ENCODE peak calls at places on chromosomes 6 and 20, in five cellular contexts. M is Calu3; Y is anterior cingulate cortex; Z is midbrain; Q is stimulated activated CD4-positive, alpha-beta T cell treated with anti-CD3 and anti-CD28 coated beads, Interleukin-4, amount 100 ng/mL, for 48 hours. F is an unnamed sample.

GRCh38 chr6:157710604-157711003 is 112.4 kb upstream of the SNX9 start:
- DNase-seq in Z (no peak), Y (no peak), M (no peak), Q (no peak), F (no peak)

GRCh38 chr20:63974402-63975200 is 4.8 kb downstream of the SAMD10 start:
- DNase-seq in Q (no peak), Z (no peak), Y (no peak), M (peak), F (no peak)

GRCh38 chr6:73866305-73866704 is 170.3 kb downstream of the CD109 start:
- DNase-seq in M (no peak), Z (no peak), Q (no peak), Y (no peak), F (no peak)

GRCh38 chr6:3277851-3278416 is 19.2 kb downstream of the PSMG4 start:
- DNase-seq in M (no peak), Z (no peak), Q (no peak), Y (no peak), F (no peak)

GRCh38 chr6:47922391-47922790 is 140.6 kb downstream of the OPN5 start:
- DNase-seq in Z (peak), M (no peak), Q (no peak), Y (peak), F (no peak)

GRCh38 chr6:88368071-88368787 is 202.1 kb upstream of the CNR1 start:
- DNase-seq in Y (no peak), Z (no peak), Q (no peak), M (no peak), F (no peak)

GRCh38 chr6:33162471-33162870 is 29.8 kb downstream of the COL11A2 start:
- DNase-seq in Q (no peak), Z (no peak), M (no peak), Y (no peak), F (no peak)

GRCh38 chr20:40156600-40157307 is 532.3 kb downstream of the MAFB start:
- DNase-seq in Y (no peak), M (no peak), Z (no peak), Q (no peak), F (no peak)

GRCh38 chr6:37209461-37210205 is 39.7 kb downstream of the PIM1 start:
- DNase-seq in Q (no peak), M (no peak), Y (no peak), Z (no peak), F (no peak)

GRCh38 chr6:98641929-98642328 is 192.4 kb upstream of the POU3F2 start:
- DNase-seq in Z (peak), Q (no peak), M (peak), Y (no peak), F (no peak)

GRCh38 chr20:52892023-52892422 is 80.1 kb upstream of the TSHZ2 start:
- DNase-seq in M (no peak), Q (no peak), Z (no peak), Y (no peak), F (no peak)

GRCh38 chr6:123519191-123519510 is 117.6 kb downstream of the TRDN start:
- DNase-seq in Y (peak), Q (no peak), M (no peak), Z (peak), F (no peak)

GRCh38 chr6:26493258-26493657 is 6.8 kb upstream of the BTN1A1 start:
- DNase-seq in Q (no peak), M (no peak), Y (no peak), Z (no peak), F (no peak)

GRCh38 chr20:16095241-16095640 is 478.0 kb downstream of the KIF16B start:
- DNase-seq in M (no peak), Q (no peak), Y (no peak), Z (no peak), F (no peak)

GRCh38 chr20:47789081-47789998 is 4.1 kb upstream of the SULF2 start:
- DNase-seq in M (no peak), Q (no peak), Z (no peak), Y (no peak), F (no peak)

GRCh38 chr6:27138837-27139752 is 108.4 kb upstream of the PRSS16 start:
- DNase-seq in Y (peak), Q (peak), Z (peak), M (peak), F (peak)

GRCh38 chr6:90663873-90664272 is 77.0 kb upstream of the MAP3K7 start:
- DNase-seq in Z (no peak), M (no peak), Q (no peak), Y (no peak), F (no peak)

GRCh38 chr6:13249817-13250216 is 78.5 kb downstream of the TBC1D7 start:
- DNase-seq in Z (no peak), Q (no peak), M (no peak), Y (no peak), F (no peak)

GRCh38 chr20:35135867-35136586 is 11.1 kb downstream of the EDEM2 start:
- DNase-seq in Z (no peak), Y (no peak), Q (no peak), M (no peak), F (no peak)

GRCh38 chr20:32114305-32114960 is 4.9 kb downstream of the TM9SF4 start:
- DNase-seq in Q (no peak), Z (no peak), M (no peak), Y (no peak), F (no peak)

GRCh38 chr20:62400541-62400940 is 6.5 kb downstream of the CABLES2 start:
- DNase-seq in Y (no peak), Z (no peak), Q (no peak), M (no peak), F (no peak)

GRCh38 chr20:2756056-2756611 is 44.3 kb downstream of the CPXM1 start:
- DNase-seq in Y (no peak), Z (no peak), Q (no peak), M (peak), F (no peak)

GRCh38 chr20:34983995-34984735 is 28.5 kb downstream of the MYH7B start:
- DNase-seq in Q (no peak), Y (no peak), Z (no peak), M (no peak), F (no peak)

GRCh38 chr6:44494011-44494501 is 106.5 kb downstream of the CDC5L start:
- DNase-seq in M (peak), Y (no peak), Q (no peak), Z (no peak), F (no peak)

GRCh38 chr6:76792394-76792793 is 670.9 kb downstream of the HTR1B start:
- DNase-seq in Y (no peak), Q (no peak), Z (no peak), M (no peak), F (no peak)

GRCh38 chr20:59585714-59586404 is 18.5 kb upstream of the PHACTR3 start:
- DNase-seq in M (no peak), Z (no peak), Q (no peak), Y (no peak), F (no peak)

F was measured in stimulated activated effector memory CD8-positive, alpha-beta T cell treated with anti-CD3 and anti-CD28 coated beads, Interleukin-12 subunit alpha, Interleukin-12 subunit beta, amount 100 ng/mL, for 72 hours.